ENCODE peak calls at places on chromosome 16, in six cellular contexts. B is mammary epithelial cell; M is psoas muscle; K is effector memory CD4-positive, alpha-beta T cell; F is EL; R is CD4-positive, alpha-beta memory T cell. L is an unnamed sample.

GRCh38 chr16:3625331-3625730 is 13.9 kb upstream of the SLX4 start:
- DNase-seq in B (no peak), M (no peak), K (no peak), F (no peak), R (no peak), L (no peak)

GRCh38 chr16:50271148-50272041 is 5.0 kb downstream of the ADCY7 start:
- DNase-seq in B (no peak), M (peak), K (no peak), F (no peak), R (no peak), L (no peak)

GRCh38 chr16:55418586-55418985 is 60.4 kb upstream of the MMP2 start:
- DNase-seq in B (no peak), M (no peak), K (no peak), F (no peak), R (no peak), L (peak)

GRCh38 chr16:1403036-1403435 is 11.5 kb downstream of the UNKL start:
- DNase-seq in B (no peak), M (no peak), K (no peak), F (no peak), R (no peak), L (no peak)

GRCh38 chr16:81335669-81336068 is 20.9 kb downstream of the GAN start:
- DNase-seq in B (no peak), M (no peak), K (no peak), F (no peak), R (no peak), L (no peak)

GRCh38 chr16:4701791-4702465 is 8.6 kb downstream of the NUDT16L1 start:
- DNase-seq in B (no peak), M (peak), K (no peak), F (no peak), R (no peak), L (no peak)

GRCh38 chr16:12661656-12662172 is 142.0 kb downstream of the CPPED1 start:
- DNase-seq in B (peak), M (no peak), K (no peak), F (peak), R (no peak), L (peak)

GRCh38 chr16:85017151-85017550 is 5.8 kb upstream of the ZDHHC7 start:
- DNase-seq in B (no peak), M (no peak), K (no peak), F (no peak), R (no peak), L (no peak)

GRCh38 chr16:56789360-56789759 is 59.4 kb downstream of the NUP93 start:
- DNase-seq in B (peak), M (no peak), K (no peak), F (peak), R (no peak), L (no peak)

GRCh38 chr16:30778549-30779244 is 8.3 kb downstream of the ZNF629 start:
- DNase-seq in B (no peak), M (peak), K (no peak), F (peak), R (no peak), L (no peak)

GRCh38 chr16:73082608-73083007 is 34.7 kb upstream of the ZFHX3 start:
- DNase-seq in B (peak), M (no peak), K (no peak), F (peak), R (no peak), L (no peak)

GRCh38 chr16:86528061-86528929 is 18.0 kb downstream of the FOXF1 start:
- DNase-seq in B (no peak), M (peak), K (no peak), F (no peak), R (no peak), L (no peak)

GRCh38 chr16:28210979-28211505 is 723 bp downstream of the XPO6 start:
- DNase-seq in B (peak), M (peak), K (peak), F (peak), R (peak), L (peak)

GRCh38 chr16:89828199-89828869 is at the start of gene SPIRE2:
- DNase-seq in B (peak), M (peak), K (peak), F (peak), R (peak), L (peak)

GRCh38 chr16:24815052-24815451 is 30.7 kb upstream of the SLC5A11 start:
- DNase-seq in B (no peak), M (no peak), K (no peak), F (no peak), R (no peak), L (no peak)

GRCh38 chr16:57723170-57723569 is 12.4 kb upstream of the KATNB1 start:
- DNase-seq in B (no peak), M (no peak), K (no peak), F (peak), R (no peak), L (no peak)

GRCh38 chr16:35195864-35196216 is 1736.4 kb downstream of the TP53TG3F start:
- DNase-seq in B (no peak), M (no peak), K (no peak), F (no peak), R (no peak), L (no peak)

GRCh38 chr16:7316266-7316888 is 16.3 kb upstream of the RBFOX1 start:
- DNase-seq in B (no peak), M (no peak), K (no peak), F (no peak), R (no peak), L (no peak)

GRCh38 chr16:48384982-48385271 is 286 bp downstream of the SIAH1 start:
- DNase-seq in B (no peak), M (no peak), K (no peak), F (no peak), R (no peak), L (peak)

GRCh38 chr16:85327731-85328664 is 215.7 kb upstream of the CIBAR2 start:
- DNase-seq in B (no peak), M (no peak), K (no peak), F (no peak), R (no peak), L (no peak)

GRCh38 chr16:28264656-28265055 is 27.7 kb upstream of the SBK1 start:
- DNase-seq in B (peak), M (peak), K (no peak), F (peak), R (no peak), L (no peak)

GRCh38 chr16:69781118-69781517 is 19.0 kb downstream of the WWP2 start:
- DNase-seq in B (no peak), M (no peak), K (no peak), F (no peak), R (no peak), L (no peak)

GRCh38 chr16:55876854-55877253 is 1.7 kb upstream of the CES5A start:
- DNase-seq in B (no peak), M (no peak), K (no peak), F (peak), R (no peak), L (no peak)

GRCh38 chr16:47058295-47059086 is 85.0 kb upstream of the DNAJA2 start:
- DNase-seq in B (no peak), M (no peak), K (no peak), F (peak), R (no peak), L (no peak)

GRCh38 chr16:85448557-85449194 is 164.4 kb upstream of the GSE1 start:
- DNase-seq in B (no peak), M (no peak), K (no peak), F (no peak), R (peak), L (peak)

GRCh38 chr16:73213761-73214480 is 166.0 kb upstream of the ZFHX3 start:
- DNase-seq in B (no peak), M (no peak), K (no peak), F (peak), R (no peak), L (no peak)

GRCh38 chr16:83802135-83802534 is 5.6 kb upstream of the HSBP1 start:
- DNase-seq in B (peak), M (no peak), K (no peak), F (peak), R (peak), L (peak)

GRCh38 chr16:86626966-86627365 is 48.6 kb downstream of the FOXL1 start:
- DNase-seq in B (no peak), M (no peak), K (no peak), F (peak), R (no peak), L (no peak)